ENCODE peak calls at places on chromosome 12, in five cellular contexts. One of them, this sample, is unnamed.

GRCh38 chr12:1132309-1132708 is 141.3 kb downstream of the ERC1 start:
- DNase-seq in SJCRH30: no peak
- DNase-seq in M059J: no peak
- DNase-seq in AG08395: no peak
- DNase-seq in RPMI8226: no peak
- DNase-seq in this sample: no peak

GRCh38 chr12:124340080-124340900 is 45.4 kb downstream of the RFLNA start:
- DNase-seq in SJCRH30: no peak
- DNase-seq in M059J: no peak
- DNase-seq in AG08395: no peak
- DNase-seq in RPMI8226: no peak
- DNase-seq in this sample: no peak

GRCh38 chr12:27762757-27763156 is 17.3 kb upstream of the KLHL42 start:
- DNase-seq in SJCRH30: no peak
- DNase-seq in M059J: peak
- DNase-seq in AG08395: no peak
- DNase-seq in RPMI8226: no peak
- DNase-seq in this sample: no peak

GRCh38 chr12:122104844-122105243 is 26.3 kb downstream of the MLXIP start:
- DNase-seq in SJCRH30: no peak
- DNase-seq in M059J: no peak
- DNase-seq in AG08395: no peak
- DNase-seq in RPMI8226: no peak
- DNase-seq in this sample: no peak

GRCh38 chr12:108255203-108255602 is 83.9 kb downstream of the CMKLR1 start:
- DNase-seq in SJCRH30: no peak
- DNase-seq in M059J: no peak
- DNase-seq in AG08395: no peak
- DNase-seq in RPMI8226: no peak
- DNase-seq in this sample: no peak

GRCh38 chr12:106425061-106425706 is 67.6 kb downstream of the POLR3B start:
- DNase-seq in SJCRH30: no peak
- DNase-seq in M059J: no peak
- DNase-seq in AG08395: no peak
- DNase-seq in RPMI8226: no peak
- DNase-seq in this sample: no peak

GRCh38 chr12:24133385-24133784 is 183.9 kb upstream of the SOX5 start:
- DNase-seq in SJCRH30: no peak
- DNase-seq in M059J: no peak
- DNase-seq in AG08395: no peak
- DNase-seq in RPMI8226: no peak
- DNase-seq in this sample: peak

GRCh38 chr12:77231548-77231947 is 166.2 kb upstream of the E2F7 start:
- DNase-seq in SJCRH30: no peak
- DNase-seq in M059J: peak
- DNase-seq in AG08395: peak
- DNase-seq in RPMI8226: peak
- DNase-seq in this sample: no peak

GRCh38 chr12:10851243-10851858 is 2.1 kb upstream of the PRR4 start:
- DNase-seq in SJCRH30: peak
- DNase-seq in M059J: no peak
- DNase-seq in AG08395: no peak
- DNase-seq in RPMI8226: no peak
- DNase-seq in this sample: no peak

GRCh38 chr12:1445807-1446206 is 148.6 kb downstream of the FBXL14 start:
- DNase-seq in SJCRH30: no peak
- DNase-seq in M059J: no peak
- DNase-seq in AG08395: no peak
- DNase-seq in RPMI8226: no peak
- DNase-seq in this sample: no peak

GRCh38 chr12:120367252-120367923 is 1.6 kb downstream of the MSI1 start:
- DNase-seq in SJCRH30: peak
- DNase-seq in M059J: no peak
- DNase-seq in AG08395: no peak
- DNase-seq in RPMI8226: no peak
- DNase-seq in this sample: no peak

This sample was measured in NCI-H2107.